ENCODE peak calls at places on chromosomes 1 and 21, in nine cellular contexts. K is AG09309, M is GM23338, Q is OCI-LY7, E is AG10803, F is fibroblast of lung, C is uterus, G is astrocyte of the spinal cord, V is body of pancreas. L is an unnamed sample.

GRCh38 chr1:21012937-21013336 is 163.8 kb downstream of the EIF4G3 start:
- DNase-seq in K (no peak), M (no peak), Q (no peak), E (peak), F (peak), C (no peak), G (peak), V (no peak), L (no peak)

GRCh38 chr21:43733529-43734071 is 14.7 kb downstream of the PDXK start:
- DNase-seq in K (peak), M (no peak), Q (no peak), E (peak), F (peak), C (no peak), G (peak), V (no peak), L (peak)

GRCh38 chr1:19656134-19656779 is 8.4 kb upstream of the HTR6 start:
- DNase-seq in K (no peak), M (no peak), Q (no peak), E (no peak), F (no peak), C (no peak), G (no peak), V (no peak), L (no peak)

GRCh38 chr1:244732846-244733450 is 80.0 kb downstream of the DESI2 start:
- DNase-seq in K (no peak), M (no peak), Q (no peak), E (no peak), F (no peak), C (no peak), G (no peak), V (no peak), L (no peak)

GRCh38 chr1:154955718-154956513 is at the start of gene PBXIP1:
- DNase-seq in K (peak), M (peak), Q (peak), E (peak), F (peak), C (peak), G (peak), V (peak), L (peak)

GRCh38 chr1:48018799-48019198 is 21.6 kb upstream of the TRABD2B start:
- DNase-seq in K (no peak), M (no peak), Q (no peak), E (no peak), F (no peak), C (no peak), G (no peak), V (no peak), L (no peak)

GRCh38 chr1:145855426-145855948 is 3.4 kb downstream of the PIAS3 start:
- DNase-seq in K (no peak), M (no peak), Q (peak), E (no peak), F (no peak), C (no peak), G (no peak), V (no peak), L (no peak)

GRCh38 chr1:7607097-7607496 is 164.0 kb upstream of the VAMP3 start:
- DNase-seq in K (no peak), M (no peak), Q (no peak), E (no peak), F (no peak), C (no peak), G (no peak), V (no peak), L (no peak)

GRCh38 chr1:212699104-212699838 is 369 bp downstream of the BATF3 start:
- DNase-seq in K (no peak), M (peak), Q (peak), E (peak), F (peak), C (no peak), G (peak), V (peak), L (peak)

GRCh38 chr1:173406783-173407230 is 70.3 kb upstream of the PRDX6 start:
- DNase-seq in K (no peak), M (no peak), Q (peak), E (no peak), F (no peak), C (no peak), G (no peak), V (no peak), L (no peak)

GRCh38 chr1:70043806-70044205 is 161.6 kb downstream of the LRRC40 start:
- DNase-seq in K (peak), M (peak), Q (no peak), E (peak), F (peak), C (no peak), G (peak), V (no peak), L (no peak)

GRCh38 chr21:36217711-36218110 is 61.1 kb downstream of the DOP1B start:
- DNase-seq in K (no peak), M (no peak), Q (no peak), E (no peak), F (no peak), C (no peak), G (no peak), V (no peak), L (no peak)

GRCh38 chr1:156689035-156689959 is 12.1 kb upstream of the NES start:
- DNase-seq in K (peak), M (peak), Q (peak), E (peak), F (peak), C (peak), G (peak), V (peak), L (peak)

GRCh38 chr21:29511076-29511475 is 212.4 kb downstream of the BACH1 start:
- DNase-seq in K (no peak), M (no peak), Q (no peak), E (peak), F (no peak), C (no peak), G (peak), V (no peak), L (no peak)

GRCh38 chr1:232239557-232240468 is 390.1 kb downstream of the SIPA1L2 start:
- DNase-seq in K (no peak), M (no peak), Q (no peak), E (no peak), F (no peak), C (no peak), G (no peak), V (no peak), L (no peak)

GRCh38 chr1:210001751-210002150 is 63.7 kb downstream of the SYT14 start:
- DNase-seq in K (no peak), M (no peak), Q (no peak), E (no peak), F (no peak), C (no peak), G (no peak), V (no peak), L (no peak)

GRCh38 chr1:244074559-244075171 is 23.6 kb downstream of the ZBTB18 start:
- DNase-seq in K (no peak), M (no peak), Q (no peak), E (no peak), F (no peak), C (no peak), G (no peak), V (no peak), L (peak)

GRCh38 chr1:9135145-9135836 is 6.4 kb upstream of the GPR157 start:
- DNase-seq in K (no peak), M (no peak), Q (no peak), E (no peak), F (no peak), C (no peak), G (no peak), V (no peak), L (no peak)

GRCh38 chr1:23376890-23377811 is 7.5 kb upstream of the ZNF436 start:
- DNase-seq in K (no peak), M (no peak), Q (no peak), E (peak), F (peak), C (peak), G (peak), V (peak), L (no peak)

GRCh38 chr1:41102653-41103052 is 81.1 kb upstream of the SLFNL1 start:
- DNase-seq in K (no peak), M (no peak), Q (no peak), E (peak), F (no peak), C (no peak), G (no peak), V (no peak), L (no peak)

GRCh38 chr1:218588555-218589172 is 243.5 kb downstream of the TGFB2 start:
- DNase-seq in K (no peak), M (no peak), Q (no peak), E (no peak), F (peak), C (no peak), G (no peak), V (no peak), L (no peak)

GRCh38 chr1:101203812-101204540 is 32.8 kb upstream of the S1PR1 start:
- DNase-seq in K (no peak), M (no peak), Q (no peak), E (peak), F (peak), C (no peak), G (peak), V (no peak), L (no peak)

GRCh38 chr1:180800945-180801344 is 111.8 kb upstream of the KIAA1614 start:
- DNase-seq in K (no peak), M (no peak), Q (no peak), E (no peak), F (no peak), C (no peak), G (no peak), V (no peak), L (no peak)

GRCh38 chr1:180802849-180803248 is 109.8 kb upstream of the KIAA1614 start:
- DNase-seq in K (no peak), M (no peak), Q (no peak), E (no peak), F (no peak), C (no peak), G (no peak), V (no peak), L (no peak)

DNA sequence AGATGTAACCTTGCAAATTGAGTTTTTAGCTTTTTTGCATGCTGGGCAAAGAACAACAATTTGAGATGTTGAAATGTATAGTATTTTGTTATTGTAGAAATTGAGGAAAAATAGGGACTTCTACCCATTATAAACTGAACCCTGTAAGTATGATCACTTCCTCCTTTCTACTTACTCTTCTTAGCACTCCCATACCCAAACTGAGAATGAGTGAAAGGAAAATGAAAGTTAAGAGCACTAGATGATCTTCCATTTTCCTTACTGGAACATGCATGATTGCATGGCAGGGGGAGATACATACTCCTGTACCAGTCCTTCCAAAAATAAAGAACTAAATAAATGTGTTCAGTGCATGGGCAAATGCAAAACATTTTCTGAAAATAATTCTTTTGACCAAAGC is 107.4 kb upstream of the KIAA1614 start:
- DNase-seq in K (no peak), M (no peak), Q (no peak), E (no peak), F (no peak), C (no peak), G (no peak), V (no peak), L (no peak)
- TF ChIP-seq CTCF in K (no peak), M (no peak), Q (no peak), E (no peak), F (no peak), C (no peak), G (no peak), V (no peak), L (no peak)

GRCh38 chr1:99004270-99005141 is at the start of gene PLPPR5:
- DNase-seq in K (no peak), M (peak), Q (no peak), E (peak), F (peak), C (no peak), G (no peak), V (no peak), L (peak)
- H3K4me3 ChIP-seq in K (peak), M (peak), Q (no peak), E (peak), F (peak), C (no peak), G (peak), V (no peak), L (peak)

GRCh38 chr1:51902456-51902855 is 23.9 kb upstream of the NRDC start:
- DNase-seq in K (no peak), M (no peak), Q (no peak), E (no peak), F (no peak), C (no peak), G (no peak), V (no peak), L (no peak)
- TF ChIP-seq CTCF in K (no peak), M (no peak), Q (no peak), E (no peak), F (no peak), C (no peak), G (no peak), V (no peak), L (no peak)

GRCh38 chr1:78055565-78056132 is 9.9 kb downstream of the GIPC2 start:
- DNase-seq in K (no peak), M (no peak), Q (no peak), E (no peak), F (no peak), C (no peak), G (no peak), V (no peak), L (no peak)
- H3K4me3 ChIP-seq in K (no peak), M (no peak), Q (no peak), E (no peak), F (no peak), C (no peak), G (no peak), V (no peak), L (no peak)

L was measured in CD8-positive, alpha-beta T cell.